ENCODE peak calls at places on chromosome 4, in six cellular contexts. O, D, P, J, X and K are unnamed samples.

GRCh38 chr4:94995684-94996394 is 238.1 kb downstream of the BMPR1B start:
- DNase-seq in O (peak; percentile 56), D (peak; percentile 29), P (peak; percentile 12), J (peak; percentile 15), X (no peak), K (peak; percentile 74)

GRCh38 chr4:80085081-80085480 is 12.1 kb upstream of the ANTXR2 start:
- DNase-seq in O (no peak), D (no peak), P (no peak), J (no peak), X (no peak), K (no peak)

GRCh38 chr4:147578057-147578476 is 39.1 kb upstream of the TMEM184C start:
- DNase-seq in O (no peak), D (peak; percentile 99), P (peak; percentile 89), J (no peak), X (peak; percentile 86), K (no peak)

GRCh38 chr4:146347822-146348221 is 133.5 kb downstream of the REELD1 start:
- DNase-seq in O (no peak), D (no peak), P (no peak), J (no peak), X (no peak), K (no peak)

GRCh38 chr4:150950657-150951056 is 64.4 kb downstream of the LRBA start:
- DNase-seq in O (no peak), D (no peak), P (no peak), J (no peak), X (no peak), K (no peak)

GRCh38 chr4:51853027-51853682 is 10.2 kb downstream of the DCUN1D4 start:
- DNase-seq in O (no peak), D (peak; percentile 17), P (peak; percentile 23), J (no peak), X (no peak), K (no peak)

GRCh38 chr4:111650553-111651183 is 494.6 kb upstream of the FAM241A start:
- DNase-seq in O (no peak), D (no peak), P (no peak), J (no peak), X (no peak), K (no peak)

GRCh38 chr4:126734465-126734864 is 898.3 kb upstream of the INTU start:
- DNase-seq in O (no peak), D (no peak), P (no peak), J (no peak), X (no peak), K (no peak)

GRCh38 chr4:99087887-99088484 is 602 bp downstream of the ADH5 start:
- DNase-seq in O (peak; percentile 41), D (peak; percentile 79), P (peak; percentile 85), J (no peak), X (peak; percentile 51), K (no peak)

DNA sequence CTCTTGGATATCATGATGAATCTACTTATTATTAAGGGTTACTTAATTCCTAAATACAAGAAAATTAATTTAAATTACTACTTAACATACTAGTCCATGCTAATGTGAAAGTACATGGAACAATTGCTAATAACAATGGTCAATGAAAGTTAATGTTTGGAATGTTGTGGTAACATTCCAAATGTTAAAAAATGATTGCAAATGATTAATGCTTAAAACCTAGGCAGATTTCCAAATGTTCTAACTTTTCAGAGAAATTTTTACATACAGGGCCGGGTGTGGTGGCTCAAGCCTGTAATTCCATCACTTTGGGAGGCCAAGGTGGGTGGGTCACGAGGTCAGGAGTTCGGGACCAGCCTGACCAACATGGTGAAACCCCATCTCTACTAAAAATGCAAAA is 1851.3 kb upstream of the PCDH7 start:
- DNase-seq in O (no peak), D (no peak), P (no peak), J (no peak), X (no peak), K (no peak)
- H3K9me3 ChIP-seq in O (no peaks in the 10 kb centered on the region), D (no peaks in the 10 kb centered on the region), P (peaks cover 3% of the 10 kb centered on the region), J (no peaks in the 10 kb centered on the region), X (no peaks in the 10 kb centered on the region), K (no peaks in the 10 kb centered on the region)

DNA sequence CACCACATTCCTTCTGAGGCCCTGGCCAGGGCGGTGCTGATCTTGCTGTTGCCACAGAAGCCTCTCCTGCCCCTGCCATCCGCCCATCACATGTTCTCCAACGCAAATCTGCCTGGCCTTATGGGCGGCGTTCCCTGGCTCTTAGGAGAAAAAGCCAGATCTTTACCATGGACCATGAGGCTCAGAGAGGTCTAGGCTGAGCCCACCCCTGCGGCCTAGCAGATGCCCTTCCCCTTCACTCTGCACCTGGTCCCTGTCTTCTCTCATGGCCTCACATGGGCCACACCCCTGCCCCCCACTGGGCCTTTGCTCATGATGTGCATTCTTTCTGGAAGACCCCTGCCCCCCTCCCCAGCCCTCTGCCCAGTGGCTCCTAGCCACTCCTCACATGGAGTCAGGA is 78.5 kb downstream of the CRMP1 start:
- DNase-seq in O (no peak), D (no peak), P (no peak), J (no peak), X (no peak), K (no peak)
- H3K18ac ChIP-seq in O (no peak overlapping the region), D (no peak overlapping the region), P (no peak overlapping the region), J (no peak overlapping the region), X (no peak overlapping the region), K (no peak overlapping the region)

DNA sequence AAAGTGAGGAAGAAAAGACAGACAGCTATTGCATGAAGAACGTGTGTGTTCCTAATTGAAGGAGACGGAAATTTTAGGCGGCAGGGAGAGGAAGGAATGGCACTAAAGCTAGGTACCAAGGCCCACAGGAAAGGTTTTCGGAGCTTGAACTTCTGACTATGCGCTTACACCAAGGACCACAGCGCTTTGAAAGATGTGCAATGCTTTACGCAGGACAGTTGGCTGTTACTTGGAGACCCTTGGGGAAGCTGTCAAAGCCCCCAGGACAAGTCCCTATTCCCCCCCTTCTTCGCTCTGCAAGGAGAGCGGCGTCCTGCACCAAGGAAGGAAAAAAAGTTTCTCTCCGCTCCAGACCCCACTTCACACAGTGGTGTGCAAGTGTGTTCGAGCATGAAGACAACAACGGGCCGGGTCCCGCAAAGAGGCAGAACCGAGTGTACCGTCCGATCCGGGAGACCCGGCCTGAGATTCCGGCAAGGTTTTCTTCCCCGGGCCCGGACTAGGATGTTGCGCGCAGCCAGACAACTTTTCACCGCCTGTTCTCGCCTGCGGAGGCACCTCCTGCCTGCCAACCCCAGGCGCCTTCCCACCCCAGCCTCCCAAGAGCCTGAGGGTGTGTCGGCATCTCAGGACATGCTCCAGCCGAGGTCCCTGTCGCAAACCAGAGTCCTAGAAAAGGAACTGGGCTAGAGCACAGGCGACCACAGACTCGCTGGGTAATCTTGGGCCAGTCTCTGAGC is 888 bp downstream of the KDR start:
- DNase-seq in O (peak; percentile 34), D (no peak), P (peak; percentile 23), J (no peak), X (no peak), K (peak; percentile 8)
- H3K9me3 ChIP-seq in O (no peaks in the 10 kb centered on the region), D (no peaks in the 10 kb centered on the region), P (no peaks in the 10 kb centered on the region), J (no peaks in the 10 kb centered on the region), X (no peaks in the 10 kb centered on the region), K (no peaks in the 10 kb centered on the region)

DNA sequence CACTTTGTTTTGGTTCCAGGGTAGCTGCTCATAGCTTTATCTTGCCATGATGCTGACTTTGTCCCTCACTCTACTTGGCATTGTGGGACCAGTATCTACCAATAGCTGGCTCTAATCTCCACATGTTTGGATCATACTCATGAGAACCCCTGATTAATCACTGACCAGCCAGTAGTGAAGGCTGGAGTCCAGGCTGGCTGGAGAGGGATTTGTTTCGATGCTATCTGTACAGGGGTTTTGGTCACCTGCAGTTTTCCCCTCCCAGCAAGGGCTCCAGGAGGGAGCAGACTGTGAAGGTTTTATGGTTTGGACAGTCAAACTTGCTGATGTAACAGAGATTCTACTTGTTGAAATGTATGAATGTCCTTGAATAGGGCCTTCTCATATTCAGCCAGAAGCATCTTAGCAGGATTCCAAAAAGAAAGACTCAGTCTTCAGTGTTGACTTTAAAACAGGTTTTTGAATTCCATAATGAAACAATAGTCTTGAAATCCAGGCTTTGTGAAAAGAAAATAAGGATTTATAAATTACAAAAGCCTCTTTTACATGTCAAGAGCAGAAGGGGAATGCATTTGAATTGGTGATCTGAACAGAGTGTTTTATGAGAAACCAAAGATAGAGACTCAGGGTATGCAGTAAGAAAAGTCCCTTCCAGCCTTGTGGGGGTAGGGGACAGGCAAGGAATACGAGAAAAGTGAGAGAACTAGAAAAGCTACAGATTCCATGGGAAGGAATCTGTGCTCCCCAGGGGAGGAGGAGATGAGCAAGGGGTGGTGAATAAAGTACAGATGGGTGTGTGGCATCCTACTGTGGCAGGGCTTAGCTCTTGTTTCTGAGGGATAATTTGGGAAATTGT is 103.1 kb upstream of the SHISA3 start:
- DNase-seq in O (no peak), D (no peak), P (no peak), J (no peak), X (no peak), K (no peak)
- H3K18ac ChIP-seq in O (peak overlapping the region; percentile 78), D (no peak overlapping the region), P (no peak overlapping the region), J (peak overlapping the region; percentile 99), X (no peak overlapping the region), K (no peak overlapping the region)

DNA sequence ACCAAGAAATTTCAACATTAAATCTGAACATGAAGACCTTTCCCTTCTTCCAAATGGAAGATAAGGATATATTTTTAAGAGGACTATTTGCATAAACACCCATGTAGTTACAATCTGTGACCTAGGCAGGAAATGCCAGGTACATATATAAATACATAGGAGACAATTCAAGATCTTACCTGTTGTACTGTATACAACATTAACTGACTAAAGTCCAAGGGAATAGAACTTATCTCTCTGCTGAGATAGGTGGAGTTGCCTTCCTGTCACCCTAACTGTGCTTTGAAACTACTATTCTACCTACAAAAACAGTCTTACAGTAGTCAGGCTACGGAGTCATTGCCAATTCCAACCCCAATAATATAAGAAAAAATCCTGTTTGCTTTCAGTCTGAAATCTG is 106.3 kb downstream of the CHRNA9 start:
- DNase-seq in O (no peak), D (no peak), P (no peak), J (no peak), X (no peak), K (no peak)
- H3K9me3 ChIP-seq in O (no peaks in the 10 kb centered on the region), D (no peaks in the 10 kb centered on the region), P (no peaks in the 10 kb centered on the region), J (no peaks in the 10 kb centered on the region), X (peaks cover 2% of the 10 kb centered on the region), K (no peaks in the 10 kb centered on the region)

DNA sequence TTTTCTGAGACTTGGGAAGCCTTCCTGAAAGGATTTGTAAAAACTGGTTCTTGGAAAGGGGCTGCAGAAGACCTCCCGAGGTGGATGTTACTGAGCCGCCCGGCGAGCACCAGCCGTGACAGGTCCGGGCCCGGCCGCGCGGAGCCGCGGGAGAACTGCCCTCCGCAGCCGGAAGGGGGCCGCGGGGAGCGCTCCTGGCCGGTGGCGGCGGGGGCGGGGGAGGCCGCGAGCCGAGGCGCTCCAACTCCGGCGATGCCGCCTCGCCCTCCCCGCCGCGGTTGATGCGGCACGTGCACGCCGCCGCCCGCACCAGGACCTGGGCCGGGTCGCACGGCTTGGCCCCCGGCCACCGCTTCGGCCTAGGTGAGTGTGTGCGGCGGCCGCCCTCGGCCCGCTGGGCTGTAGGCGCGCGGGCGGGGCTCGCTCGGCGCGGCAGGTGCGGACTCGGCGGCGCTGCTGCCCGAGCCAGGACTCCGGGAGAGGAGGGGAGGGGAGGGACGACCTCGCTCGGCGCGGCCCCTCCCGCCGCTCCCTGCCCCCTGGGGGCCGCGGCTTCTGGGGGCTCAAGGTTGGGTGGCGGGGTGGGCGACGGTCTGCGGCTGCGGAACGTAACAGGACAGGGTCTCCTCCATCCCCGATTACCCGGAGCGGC is 1.7 kb downstream of the SPRY1 start:
- DNase-seq in O (peak; percentile 65), D (peak; percentile 62), P (peak; percentile 69), J (no peak), X (peak; percentile 51), K (peak; percentile 54)
- H3K18ac ChIP-seq in O (peak overlapping the region; percentile 69), D (peak overlapping the region; percentile 85), P (peak overlapping the region; percentile 94), J (peak overlapping the region; percentile 78), X (peak overlapping the region; percentile 33), K (peak overlapping the region; percentile 99)